ENCODE peak calls at places on chromosomes 16 and 17, in six cellular contexts. O is colonic mucosa; H is left ventricle myocardium inferior; P is cardiac muscle cell; A is Peyer's patch; W is CD4-positive, CD25-positive, alpha-beta regulatory T cell. R is an unnamed sample.

GRCh38 chr16:2691491-2692248 is 9.3 kb downstream of the KCTD5 start:
- DNase-seq in W (no peak), P (no peak), O (no peak), H (peak; percentile 49), A (no peak), R (no peak)

GRCh38 chr17:72978593-72979218 is 113.8 kb downstream of the SLC39A11 start:
- DNase-seq in H (no peak), O (no peak), P (peak; percentile 26), W (no peak), A (no peak), R (no peak)

GRCh38 chr16:69595127-69596036 is 29.6 kb downstream of the NFAT5 start:
- DNase-seq in W (no peak), A (no peak), H (no peak), P (peak; percentile 72), O (no peak), R (no peak)

GRCh38 chr17:46968224-46968834 is 10.7 kb downstream of the RPRML start:
- DNase-seq in P (no peak), W (no peak), A (no peak), H (no peak), O (no peak), R (no peak)

GRCh38 chr16:12130691-12131302 is 154.3 kb downstream of the SNX29 start:
- DNase-seq in A (no peak), W (no peak), P (no peak), O (no peak), H (no peak), R (no peak)

GRCh38 chr17:81251091-81251942 is 12.2 kb downstream of the NDUFAF8 start:
- DNase-seq in A (peak; percentile 87), P (no peak), W (no peak), O (peak; percentile 82), H (peak; percentile 56), R (no peak)

GRCh38 chr17:16939606-16940115 is 32.3 kb downstream of the TNFRSF13B start:
- DNase-seq in P (no peak), A (no peak), W (no peak), O (no peak), H (no peak), R (no peak)

GRCh38 chr16:53933407-53933806 is 229.5 kb downstream of the FTO start:
- DNase-seq in O (no peak), H (no peak), P (no peak), W (no peak), A (no peak), R (no peak)

GRCh38 chr17:81124377-81124776 is 40.9 kb upstream of the PVALEF start:
- DNase-seq in A (no peak), H (no peak), O (no peak), P (no peak), W (no peak), R (no peak)

GRCh38 chr16:2707368-2708289 is 12.4 kb downstream of the PRSS27 start:
- DNase-seq in H (no peak), P (no peak), W (no peak), O (no peak), A (no peak), R (no peak)

GRCh38 chr16:82954224-82954929 is 327.6 kb downstream of the CDH13 start:
- DNase-seq in P (peak; percentile 70), O (no peak), A (no peak), H (no peak), W (no peak), R (no peak)

GRCh38 chr16:3101018-3101840 is 2.1 kb upstream of the ZSCAN10 start:
- DNase-seq in W (no peak), O (peak; percentile 62), P (peak; percentile 42), A (no peak), H (no peak), R (no peak)

GRCh38 chr17:4160294-4160859 is 17.4 kb downstream of the CYB5D2 start:
- DNase-seq in O (no peak), W (no peak), P (no peak), A (no peak), H (no peak), R (no peak)

GRCh38 chr17:8212312-8213180 is 2.2 kb upstream of the AURKB start:
- DNase-seq in A (no peak), P (no peak), O (no peak), W (no peak), H (no peak), R (no peak)

GRCh38 chr16:24975428-24975889 is 39.7 kb downstream of the ARHGAP17 start:
- DNase-seq in W (no peak), H (no peak), O (no peak), P (peak; percentile 52), A (no peak), R (no peak)

GRCh38 chr16:68921654-68922053 is 78.3 kb downstream of the TANGO6 start:
- DNase-seq in O (peak; percentile 36), H (no peak), P (peak; percentile 46), A (no peak), W (no peak), R (no peak)

GRCh38 chr17:29461807-29462206 is 71.6 kb downstream of the TAOK1 start:
- DNase-seq in A (no peak), H (no peak), P (peak; percentile 19), W (no peak), O (no peak), R (no peak)

GRCh38 chr17:37111329-37111728 is 162.6 kb downstream of the AATF start:
- DNase-seq in W (no peak), A (no peak), O (no peak), P (no peak), H (no peak), R (no peak)

GRCh38 chr16:48628359-48628985 is 18.5 kb upstream of the N4BP1 start:
- DNase-seq in A (no peak), H (no peak), P (no peak), W (no peak), O (no peak), R (peak; percentile 19)

GRCh38 chr16:52318259-52319008 is 228.5 kb downstream of the TOX3 start:
- DNase-seq in A (no peak), H (no peak), O (no peak), W (no peak), P (no peak), R (no peak)

GRCh38 chr16:67277294-67277998 is 1.9 kb upstream of the PLEKHG4 start:
- DNase-seq in O (peak; percentile 36), A (no peak), P (peak; percentile 98), H (no peak), W (no peak), R (peak; percentile 97)

GRCh38 chr16:89131783-89132182 is 38.1 kb downstream of the ACSF3 start:
- DNase-seq in O (no peak), H (peak; percentile 4), A (peak; percentile 25), P (no peak), W (no peak), R (no peak)

GRCh38 chr17:70655179-70655578 is 485.8 kb downstream of the KCNJ2 start:
- DNase-seq in O (no peak), A (no peak), P (no peak), W (no peak), H (no peak), R (no peak)

GRCh38 chr16:5490499-5490898 is 392.9 kb upstream of the EEF2KMT start:
- DNase-seq in P (no peak), O (peak; percentile 55), W (no peak), A (peak; percentile 66), H (no peak), R (peak; percentile 5)

GRCh38 chr16:20318006-20318405 is 9.3 kb downstream of the GP2 start:
- DNase-seq in A (no peak), H (no peak), O (no peak), P (no peak), W (no peak), R (no peak)

GRCh38 chr17:61393550-61393903 is 6.1 kb upstream of the TBX2 start:
- DNase-seq in O (no peak), W (no peak), A (no peak), P (no peak), H (no peak), R (no peak)

DNA sequence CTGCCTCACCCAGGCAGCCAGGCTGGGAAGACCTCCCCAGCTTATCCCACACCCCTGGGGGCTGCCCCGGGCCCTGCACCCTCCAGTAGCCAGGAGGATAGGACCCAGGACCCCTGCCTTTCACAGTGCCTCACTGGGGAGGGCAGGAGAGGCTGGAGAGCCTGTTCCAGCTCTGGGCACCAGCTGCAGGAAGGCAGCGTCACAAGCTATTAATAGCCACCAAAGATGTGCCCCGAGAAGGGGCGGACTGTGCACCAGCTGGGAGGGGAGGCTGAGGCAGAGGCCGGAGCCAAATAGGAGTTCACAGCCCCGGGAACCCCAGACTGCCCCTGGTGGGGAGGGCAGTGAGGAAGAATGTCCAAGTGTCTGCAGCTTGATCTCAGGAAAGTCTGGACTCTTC is 8.8 kb downstream of the SBK1 start:
- DNase-seq in A (no peak), H (no peak), W (no peak), O (no peak), P (no peak), R (no peak)
- H3K27ac ChIP-seq in A (no peak overlapping the region), H (no peak overlapping the region), W (no peak overlapping the region), O (no peak overlapping the region), P (no peak overlapping the region), R (no peak overlapping the region)

DNA sequence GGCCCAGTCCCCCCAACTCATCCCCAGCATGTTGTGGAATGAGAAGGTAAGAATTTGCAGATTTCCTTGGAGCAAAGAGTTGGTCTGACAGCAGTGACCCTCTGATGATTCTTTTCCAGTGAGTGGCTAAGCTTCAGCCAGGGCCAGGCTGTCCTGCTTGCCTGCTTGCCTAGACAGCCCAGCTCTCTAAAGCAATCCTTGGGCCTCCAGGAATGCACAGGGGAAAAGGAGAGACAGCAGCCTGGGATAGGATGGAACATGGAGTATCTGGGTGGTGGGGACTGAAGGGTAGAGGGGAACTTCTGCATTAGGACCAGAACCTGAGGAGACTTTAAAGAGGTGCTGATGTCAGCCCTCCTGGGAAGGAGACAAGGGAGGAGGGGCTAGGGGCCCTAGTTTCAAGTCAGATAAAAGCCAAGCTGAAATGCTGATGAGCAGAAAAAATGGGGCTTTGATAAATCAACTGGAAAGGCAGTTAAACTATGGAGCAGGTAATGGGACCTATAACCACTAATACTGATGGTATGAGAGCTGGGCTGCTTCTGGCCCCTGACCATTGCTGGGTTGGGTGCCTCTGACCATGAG is 1.8 kb downstream of the HOXB7 start:
- DNase-seq in W (no peak), A (no peak), P (no peak), H (no peak), O (no peak), R (no peak)
- H3K4me1 ChIP-seq in W (peaks cover 48% of the 10 kb centered on the region), A (no peaks in the 10 kb centered on the region), P (peaks cover 5% of the 10 kb centered on the region), H (peaks cover 42% of the 10 kb centered on the region), O (peaks cover 2% of the 10 kb centered on the region), R (peaks cover 26% of the 10 kb centered on the region)

GRCh38 chr17:39706383-39706782 is 6.5 kb downstream of the ERBB2 start:
- DNase-seq in H (no peak), O (no peak), P (no peak), A (no peak), W (no peak), R (no peak)
- H3K4me3 ChIP-seq in H (no peak overlapping the region), O (no peak overlapping the region), P (no peak overlapping the region), A (no peak overlapping the region), W (no peak overlapping the region), R (no peak overlapping the region)

GRCh38 chr16:10572611-10573010 is 7.8 kb downstream of the EMP2 start:
- DNase-seq in W (no peak), P (no peak), O (no peak), A (no peak), H (no peak), R (no peak)

GRCh38 chr16:10576390-10577304 is 3.8 kb downstream of the EMP2 start:
- DNase-seq in H (no peak), W (no peak), P (no peak), O (no peak), A (no peak), R (no peak)

GRCh38 chr16:10578474-10579316 is 1.7 kb downstream of the EMP2 start:
- DNase-seq in P (no peak), W (no peak), H (peak; percentile 49), A (peak; percentile 73), O (peak; percentile 73), R (no peak)

GRCh38 chr16:10577305-10578202 is 2.8 kb downstream of the EMP2 start:
- DNase-seq in H (peak; percentile 64), O (peak; percentile 47), A (no peak), P (no peak), W (no peak), R (no peak)

GRCh38 chr16:10575506-10576130 is 4.8 kb downstream of the EMP2 start:
- DNase-seq in H (no peak), P (peak; percentile 78), W (no peak), A (no peak), O (no peak), R (no peak)
- H3K27ac ChIP-seq in H (peak overlapping the region; percentile 99), P (peak overlapping the region; percentile 90), W (no peak overlapping the region), A (no peak overlapping the region), O (no peak overlapping the region), R (no peak overlapping the region)

R was measured in SJSA1.